ENCODE peak calls at places on chromosome 6, in eight cellular contexts. L is LoVo; H is central memory CD4-positive, alpha-beta T cell; W is frontal cortex; M is activated CD4-positive, alpha-beta T cell treated with anti-CD3 and anti-CD28 coated beads, Interleukin-2, amount 50 U/mL, for 4 hours; J is mucosa of descending colon; P is tibial nerve; V is activated B cell treated with CpG ODN at 0.5 μM for 24 hours. Y is an unnamed sample.

GRCh38 chr6:2611092-2611491 is 139.6 kb downstream of the MYLK4 start:
- DNase-seq in J (no peak), L (no peak), M (no peak), W (no peak), V (no peak), H (no peak), P (no peak), Y (no peak)

GRCh38 chr6:46221221-46221793 is 50.5 kb upstream of the ENPP5 start:
- DNase-seq in L (peak), W (peak), M (no peak), H (no peak), P (no peak), V (no peak), J (no peak), Y (no peak)

GRCh38 chr6:166935353-166935752 is 21.0 kb downstream of the RNASET2 start:
- DNase-seq in M (no peak), H (no peak), L (no peak), J (no peak), P (no peak), V (no peak), W (no peak), Y (no peak)

GRCh38 chr6:44388135-44388487 is 605 bp downstream of the CDC5L start:
- DNase-seq in J (no peak), P (peak), M (peak), L (no peak), W (peak), V (no peak), H (no peak), Y (no peak)

GRCh38 chr6:15087234-15087633 is 158.6 kb upstream of the JARID2 start:
- DNase-seq in M (no peak), P (no peak), W (no peak), J (no peak), H (no peak), V (no peak), L (no peak), Y (no peak)

GRCh38 chr6:159075506-159076100 is 30.8 kb upstream of the TAGAP start:
- DNase-seq in V (no peak), M (no peak), H (no peak), P (peak), W (no peak), L (no peak), J (no peak), Y (no peak)

GRCh38 chr6:106692112-106692822 is 62.9 kb downstream of the QRSL1 start:
- DNase-seq in W (no peak), L (peak), J (no peak), P (no peak), M (no peak), V (no peak), H (no peak), Y (no peak)

GRCh38 chr6:43883698-43884659 is 114.0 kb downstream of the VEGFA start:
- DNase-seq in J (no peak), W (no peak), L (no peak), M (no peak), V (no peak), H (no peak), P (no peak), Y (no peak)

GRCh38 chr6:158674342-158674969 is 24.6 kb downstream of the SYTL3 start:
- DNase-seq in W (no peak), H (no peak), M (no peak), L (no peak), J (no peak), V (no peak), P (no peak), Y (no peak)

GRCh38 chr6:165769401-165769800 is 106.4 kb upstream of the PDE10A start:
- DNase-seq in L (no peak), V (no peak), W (no peak), H (no peak), P (no peak), J (no peak), M (no peak), Y (no peak)

GRCh38 chr6:14873132-14873531 is 372.7 kb upstream of the JARID2 start:
- DNase-seq in V (no peak), H (no peak), P (no peak), J (no peak), W (no peak), M (no peak), L (no peak), Y (no peak)

GRCh38 chr6:34386316-34387137 is 5.9 kb downstream of the NUDT3 start:
- DNase-seq in P (no peak), J (no peak), V (no peak), L (peak), M (no peak), W (no peak), H (no peak), Y (no peak)

GRCh38 chr6:22072939-22073338 is 223.9 kb downstream of the PRL start:
- DNase-seq in J (no peak), V (no peak), M (no peak), L (no peak), W (no peak), P (no peak), H (no peak), Y (no peak)

GRCh38 chr6:47465117-47465516 is 12.5 kb upstream of the CD2AP start:
- DNase-seq in L (no peak), W (no peak), H (no peak), M (no peak), V (no peak), P (no peak), J (no peak), Y (no peak)

GRCh38 chr6:53066059-53066406 is 829 bp downstream of the FBXO9 start:
- DNase-seq in M (peak), V (peak), P (no peak), W (peak), J (peak), L (no peak), H (peak), Y (peak)

GRCh38 chr6:31585531-31585930 is 546 bp upstream of the LST1 start:
- DNase-seq in L (peak), W (no peak), J (no peak), P (no peak), H (peak), M (no peak), V (no peak), Y (no peak)

GRCh38 chr6:4936681-4937041 is 67.2 kb downstream of the RPP40 start:
- DNase-seq in W (peak), H (no peak), M (no peak), L (peak), P (peak), V (no peak), J (no peak), Y (no peak)

GRCh38 chr6:11938285-11938890 is 73.7 kb upstream of the HIVEP1 start:
- DNase-seq in M (no peak), P (no peak), H (no peak), J (no peak), L (no peak), V (no peak), W (no peak), Y (no peak)

Y was measured in gastrocnemius medialis.